ENCODE peak calls at places on chromosomes 12 and 14, in ten cellular contexts. P, S, B, C, V, Y, X, J, Z and N are unnamed samples. For H3K27me3, the result is how much of the 10 kb centered on the place peaks cover.

GRCh38 chr14:69901113-69901951 is 22.1 kb downstream of the SMOC1 start:
- DNase-seq in P (no peak), S (peak), B (no peak), C (peak), V (no peak), Y (no peak), X (no peak), J (no peak), Z (no peak), N (no peak)

GRCh38 chr12:127360580-127360979 is 906.4 kb upstream of the TMEM132C start:
- DNase-seq in P (no peak), S (no peak), B (no peak), C (no peak), V (no peak), Y (no peak), X (no peak), J (no peak), Z (no peak), N (no peak)

GRCh38 chr12:47079894-47080724 is at the start of gene AMIGO2:
- DNase-seq in P (peak), S (peak), B (peak), C (peak), V (peak), Y (peak), X (peak), J (peak), Z (peak), N (no peak)

GRCh38 chr14:100522616-100523021 is 64.6 kb downstream of the BEGAIN start:
- DNase-seq in P (peak), S (no peak), B (peak), C (peak), V (peak), Y (no peak), X (peak), J (no peak), Z (peak), N (peak)

GRCh38 chr14:53842938-53843337 is 113.7 kb downstream of the BMP4 start:
- DNase-seq in P (no peak), S (no peak), B (no peak), C (no peak), V (no peak), Y (no peak), X (no peak), J (no peak), Z (no peak), N (no peak)

GRCh38 chr12:107488666-107489065 is 196.9 kb upstream of the PWP1 start:
- DNase-seq in P (no peak), S (no peak), B (no peak), C (no peak), V (no peak), Y (no peak), X (no peak), J (no peak), Z (no peak), N (no peak)

GRCh38 chr12:41962171-41962572 is 182.5 kb downstream of the GXYLT1 start:
- DNase-seq in P (no peak), S (peak), B (no peak), C (no peak), V (no peak), Y (no peak), X (peak), J (no peak), Z (no peak), N (peak)

GRCh38 chr12:53049582-53050318 is at the start of gene TNS2:
- DNase-seq in P (peak), S (peak), B (peak), C (no peak), V (peak), Y (no peak), X (peak), J (peak), Z (peak), N (peak)

GRCh38 chr14:63508033-63508432 is 35.1 kb downstream of the PPP2R5E start:
- DNase-seq in P (no peak), S (no peak), B (no peak), C (no peak), V (no peak), Y (no peak), X (no peak), J (peak), Z (no peak), N (no peak)

GRCh38 chr14:100416921-100417451 is 93.8 kb downstream of the SLC25A47 start:
- DNase-seq in P (peak), S (no peak), B (no peak), C (no peak), V (no peak), Y (no peak), X (no peak), J (no peak), Z (peak), N (no peak)

GRCh38 chr12:104736307-104736706 is 221.8 kb downstream of the SLC41A2 start:
- DNase-seq in P (no peak), S (no peak), B (no peak), C (peak), V (peak), Y (no peak), X (no peak), J (no peak), Z (no peak), N (no peak)

GRCh38 chr12:87667378-87667777 is 361.8 kb downstream of the C12orf50 start:
- DNase-seq in P (no peak), S (no peak), B (no peak), C (peak), V (no peak), Y (no peak), X (no peak), J (no peak), Z (no peak), N (no peak)

GRCh38 chr14:94615823-94616570 is 3.8 kb downstream of the SERPINA3 start:
- DNase-seq in P (no peak), S (peak), B (no peak), C (no peak), V (no peak), Y (no peak), X (peak), J (no peak), Z (no peak), N (peak)

GRCh38 chr14:76577837-76578236 is 183.4 kb upstream of the VASH1 start:
- DNase-seq in P (no peak), S (no peak), B (no peak), C (no peak), V (no peak), Y (no peak), X (no peak), J (no peak), Z (no peak), N (no peak)

GRCh38 chr12:97368462-97369150 is 94.0 kb upstream of the RMST start:
- DNase-seq in P (no peak), S (no peak), B (no peak), C (no peak), V (no peak), Y (no peak), X (no peak), J (no peak), Z (peak), N (no peak)

GRCh38 chr12:7460375-7461259 is 16.7 kb upstream of the CD163L1 start:
- DNase-seq in P (no peak), S (peak), B (no peak), C (peak), V (peak), Y (peak), X (no peak), J (no peak), Z (peak), N (no peak)

GRCh38 chr14:98069712-98070133 is 1202.3 kb downstream of the BCL11B start:
- DNase-seq in P (no peak), S (no peak), B (no peak), C (peak), V (no peak), Y (no peak), X (no peak), J (peak), Z (peak), N (no peak)

GRCh38 chr12:122943196-122943595 is 23.1 kb downstream of the ABCB9 start:
- DNase-seq in P (no peak), S (no peak), B (peak), C (no peak), V (no peak), Y (no peak), X (no peak), J (no peak), Z (no peak), N (no peak)

GRCh38 chr12:123120452-123121166 is 30.3 kb downstream of the PITPNM2 start:
- DNase-seq in P (no peak), S (no peak), B (no peak), C (no peak), V (no peak), Y (peak), X (no peak), J (no peak), Z (peak), N (no peak)

GRCh38 chr12:47556631-47557030 is 149.2 kb downstream of the RPAP3 start:
- DNase-seq in P (no peak), S (no peak), B (no peak), C (no peak), V (no peak), Y (no peak), X (no peak), J (no peak), Z (no peak), N (no peak)

DNA sequence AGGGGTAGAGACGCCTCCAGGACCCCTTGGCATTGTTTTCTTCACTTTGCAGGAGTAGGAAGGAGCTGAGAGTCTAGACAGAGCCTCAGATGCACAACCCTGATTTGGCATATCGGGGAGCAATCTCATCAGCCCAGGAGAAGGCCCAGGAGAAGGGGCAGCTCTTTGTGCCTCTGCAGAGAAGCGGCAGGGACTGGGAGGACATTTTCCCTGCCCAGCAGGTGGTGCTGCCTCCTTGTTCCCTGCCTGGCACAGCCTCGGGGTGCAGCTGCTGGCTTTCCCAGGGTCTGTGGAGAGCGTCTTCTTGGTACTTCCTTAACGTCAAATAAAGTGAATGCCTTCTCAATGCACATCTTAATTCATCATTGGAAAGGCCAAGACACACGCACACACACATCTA is 419.5 kb downstream of the TMEM121 start:
- DNase-seq in P (no peak), S (no peak), B (no peak), C (peak), V (no peak), Y (no peak), X (no peak), J (peak), Z (no peak), N (no peak)
- TF ChIP-seq CTCF in P (peak), S (no peak), B (no peak), C (peak), V (no peak), Y (no peak), X (no peak), J (no peak), Z (no peak), N (no peak)

GRCh38 chr14:65449647-65450046 is 37.1 kb downstream of the FUT8 start:
- DNase-seq in P (no peak), S (no peak), B (no peak), C (no peak), V (no peak), Y (no peak), X (no peak), J (no peak), Z (no peak), N (no peak)

GRCh38 chr14:65444230-65444629 is 31.7 kb downstream of the FUT8 start:
- DNase-seq in P (no peak), S (no peak), B (no peak), C (no peak), V (no peak), Y (no peak), X (no peak), J (no peak), Z (no peak), N (no peak)

GRCh38 chr14:65440230-65440629 is 27.7 kb downstream of the FUT8 start:
- DNase-seq in P (no peak), S (no peak), B (no peak), C (no peak), V (no peak), Y (no peak), X (no peak), J (no peak), Z (no peak), N (no peak)

DNA sequence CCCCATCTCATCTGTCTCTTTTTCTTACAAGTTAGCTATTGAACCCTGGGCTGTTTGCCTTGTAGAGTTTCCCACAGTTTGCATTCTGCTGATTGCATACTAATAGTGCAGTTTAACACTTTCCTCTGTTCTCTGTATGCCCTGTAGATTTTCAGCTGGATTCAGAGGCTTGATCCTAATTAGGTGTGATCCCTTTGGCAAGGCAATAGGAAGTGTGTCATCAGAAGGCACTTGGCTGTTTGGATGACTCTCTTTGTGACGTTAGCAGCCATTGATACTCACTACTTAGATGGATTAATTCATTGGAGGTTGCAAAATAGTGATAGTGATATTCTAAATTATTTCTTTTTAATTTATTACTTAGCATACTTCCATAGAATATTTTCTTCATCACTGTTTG is 33.6 kb downstream of the FUT8 start:
- DNase-seq in P (no peak), S (no peak), B (no peak), C (peak), V (no peak), Y (no peak), X (no peak), J (no peak), Z (peak), N (no peak)
- H3K27ac ChIP-seq in P (no peak), S (no peak), B (no peak), C (no peak), V (no peak), Y (no peak), X (no peak), J (no peak), Z (no peak), N (no peak)

DNA sequence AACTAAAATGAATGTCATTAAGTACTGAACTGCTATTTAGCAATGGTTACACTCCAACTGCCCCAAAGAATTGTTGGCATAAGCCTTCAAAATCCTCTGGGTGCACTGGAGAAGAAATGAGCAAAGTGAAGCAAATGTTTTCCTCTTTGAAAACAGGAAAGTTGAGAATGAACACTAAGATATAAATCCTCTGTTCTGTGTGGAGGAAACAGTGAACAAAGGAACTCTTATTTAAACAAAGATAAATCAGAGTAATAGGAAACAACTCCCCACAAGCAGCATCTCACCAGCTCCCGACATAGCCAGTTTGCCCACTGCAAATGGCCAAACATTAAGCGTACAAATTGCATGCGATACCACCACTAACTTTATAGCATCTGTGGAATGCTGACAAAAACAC is 54.0 kb downstream of the BCAT1 start:
- DNase-seq in P (no peak), S (no peak), B (no peak), C (no peak), V (no peak), Y (no peak), X (no peak), J (no peak), Z (no peak), N (no peak)
- H3K27me3 ChIP-seq in P (under half), S (under half), B (under half), C (under half), V (under half), Y (under half), X (under half), J (under half), Z (under half), N (under half)

GRCh38 chr12:85947286-85947685 is 73.2 kb downstream of the NTS start:
- DNase-seq in P (no peak), S (no peak), B (no peak), C (no peak), V (no peak), Y (no peak), X (no peak), J (no peak), Z (peak), N (no peak)

GRCh38 chr12:85955127-85955526 is 81.0 kb downstream of the NTS start:
- DNase-seq in P (no peak), S (no peak), B (no peak), C (peak), V (no peak), Y (no peak), X (no peak), J (no peak), Z (no peak), N (no peak)

GRCh38 chr12:85951823-85952222 is 77.7 kb downstream of the NTS start:
- DNase-seq in P (no peak), S (no peak), B (no peak), C (peak), V (no peak), Y (no peak), X (no peak), J (no peak), Z (no peak), N (no peak)

GRCh38 chr12:85948340-85948739 is 74.2 kb downstream of the NTS start:
- DNase-seq in P (no peak), S (no peak), B (no peak), C (no peak), V (no peak), Y (no peak), X (no peak), J (no peak), Z (no peak), N (no peak)

DNA sequence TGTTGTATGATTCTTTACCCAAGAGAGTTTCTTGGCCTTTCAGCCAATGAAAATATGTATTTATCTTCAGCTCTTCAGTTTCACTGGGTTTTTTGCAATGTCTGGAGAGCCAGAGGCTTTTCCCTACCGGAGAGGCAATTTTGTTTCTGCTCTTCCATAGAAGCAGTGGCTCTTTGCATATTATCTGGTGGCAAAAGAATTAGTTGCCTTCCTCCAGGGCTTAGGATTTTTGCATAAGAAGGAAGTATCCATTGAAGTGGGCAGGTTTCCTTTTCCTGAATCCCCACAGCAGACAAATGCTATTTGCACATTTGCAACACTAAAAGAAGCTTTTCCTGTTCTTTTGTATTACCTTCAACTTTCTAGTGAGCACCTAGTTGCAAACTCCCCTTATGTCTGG is 75.2 kb downstream of the NTS start:
- DNase-seq in P (no peak), S (no peak), B (no peak), C (peak), V (no peak), Y (no peak), X (no peak), J (no peak), Z (peak), N (no peak)
- TF ChIP-seq CTCF in P (no peak), S (no peak), B (no peak), C (no peak), V (no peak), Y (no peak), X (no peak), J (no peak), Z (no peak), N (no peak)

GRCh38 chr12:58887071-58887470 is 33.2 kb downstream of the LRIG3 start:
- DNase-seq in P (no peak), S (no peak), B (no peak), C (no peak), V (no peak), Y (no peak), X (no peak), J (no peak), Z (no peak), N (no peak)

GRCh38 chr12:58893421-58893986 is 26.8 kb downstream of the LRIG3 start:
- DNase-seq in P (no peak), S (no peak), B (no peak), C (no peak), V (no peak), Y (no peak), X (no peak), J (no peak), Z (no peak), N (no peak)

GRCh38 chr12:58888131-58888783 is 32.0 kb downstream of the LRIG3 start:
- DNase-seq in P (no peak), S (peak), B (peak), C (peak), V (no peak), Y (no peak), X (peak), J (no peak), Z (no peak), N (peak)

GRCh38 chr12:58886474-58886873 is 33.8 kb downstream of the LRIG3 start:
- DNase-seq in P (no peak), S (no peak), B (no peak), C (no peak), V (no peak), Y (no peak), X (no peak), J (no peak), Z (no peak), N (no peak)

DNA sequence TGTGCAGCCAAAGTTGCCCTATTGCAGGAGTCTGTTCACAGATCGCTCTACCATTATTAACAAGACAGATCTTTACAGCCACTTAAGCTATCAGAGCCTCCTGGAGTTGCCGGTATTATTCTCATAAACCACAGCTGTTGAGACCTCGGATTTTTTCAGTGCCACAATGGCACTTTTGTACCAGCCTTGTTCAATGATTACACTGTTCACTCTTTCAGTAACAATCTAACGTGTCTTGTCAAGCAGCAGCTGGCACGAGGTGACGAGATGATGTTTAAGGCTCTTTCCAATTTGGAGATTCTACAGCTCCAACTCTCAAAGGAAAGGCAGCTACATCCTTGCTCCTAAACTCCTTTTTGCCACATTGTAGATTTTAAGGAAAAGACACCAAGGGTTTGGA is 30.7 kb downstream of the LRIG3 start:
- DNase-seq in P (no peak), S (no peak), B (no peak), C (no peak), V (no peak), Y (no peak), X (no peak), J (no peak), Z (no peak), N (peak)
- H3K27ac ChIP-seq in P (no peak), S (no peak), B (no peak), C (no peak), V (no peak), Y (no peak), X (peak), J (no peak), Z (no peak), N (peak)

GRCh38 chr12:51381226-51382079 is 9.8 kb downstream of the GALNT6 start:
- DNase-seq in P (no peak), S (no peak), B (peak), C (peak), V (no peak), Y (no peak), X (no peak), J (no peak), Z (no peak), N (no peak)

GRCh38 chr12:51378749-51379148 is 12.5 kb downstream of the GALNT6 start:
- DNase-seq in P (no peak), S (no peak), B (no peak), C (no peak), V (no peak), Y (no peak), X (no peak), J (no peak), Z (no peak), N (no peak)

GRCh38 chr12:51383281-51383905 is 7.8 kb downstream of the GALNT6 start:
- DNase-seq in P (no peak), S (no peak), B (no peak), C (no peak), V (no peak), Y (no peak), X (no peak), J (no peak), Z (no peak), N (no peak)

GRCh38 chr12:51379571-51379970 is 11.6 kb downstream of the GALNT6 start:
- DNase-seq in P (no peak), S (no peak), B (no peak), C (no peak), V (no peak), Y (no peak), X (no peak), J (no peak), Z (no peak), N (no peak)

GRCh38 chr12:51382173-51382572 is 9.0 kb downstream of the GALNT6 start:
- DNase-seq in P (no peak), S (no peak), B (no peak), C (no peak), V (no peak), Y (no peak), X (no peak), J (no peak), Z (no peak), N (no peak)
- H3K27me3 ChIP-seq in P (under half), S (under half), B (under half), C (under half), V (under half), Y (under half), X (under half), J (under half), Z (under half), N (under half)

DNA sequence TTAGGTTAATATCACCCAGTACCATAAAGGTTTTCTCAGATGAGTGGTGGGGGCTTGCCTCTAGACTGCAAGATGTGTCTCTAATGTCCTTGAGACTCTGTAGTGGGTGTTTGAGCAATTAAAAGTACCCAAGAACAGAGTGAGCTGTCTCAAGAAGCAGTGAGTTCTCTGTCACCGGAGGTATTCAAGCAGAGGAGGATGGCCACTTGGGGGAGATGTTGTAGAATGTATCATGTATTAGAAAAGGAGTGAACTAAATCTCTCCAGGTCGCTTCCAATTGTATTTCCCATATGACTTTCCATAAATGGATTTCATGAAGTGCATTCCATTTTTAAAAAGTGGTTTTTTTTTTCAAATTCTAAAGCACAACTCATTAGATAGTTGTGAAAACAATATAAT is 35.0 kb downstream of the SLC17A8 start:
- DNase-seq in P (no peak), S (no peak), B (no peak), C (peak), V (peak), Y (no peak), X (no peak), J (no peak), Z (no peak), N (no peak)
- TF ChIP-seq CTCF in P (peak), S (no peak), B (no peak), C (peak), V (peak), Y (no peak), X (peak), J (no peak), Z (peak), N (peak)